ENCODE peak calls at places on chromosomes 2 and 18, in seven cellular contexts. B is A673, O is mammary epithelial cell, R is AG09309, V is body of pancreas, S is upper lobe of right lung, N is BE2C. H is an unnamed sample.

GRCh38 chr2:233307565-233307964 is at the start of gene SAG:
- DNase-seq in B (no peak), O (no peak), R (no peak), V (no peak), S (no peak), N (no peak), H (no peak)

GRCh38 chr2:26316845-26317244 is 29.1 kb upstream of the SELENOI start:
- DNase-seq in B (no peak), O (no peak), R (no peak), V (no peak), S (no peak), N (no peak), H (no peak)

GRCh38 chr2:121244616-121245015 is 40.4 kb downstream of the TFCP2L1 start:
- DNase-seq in B (no peak), O (no peak), R (no peak), V (no peak), S (peak; percentile 40), N (no peak), H (no peak)

GRCh38 chr18:56712761-56713160 is 61.6 kb downstream of the WDR7 start:
- DNase-seq in B (no peak), O (no peak), R (no peak), V (no peak), S (no peak), N (no peak), H (no peak)

GRCh38 chr18:35231052-35231451 is 9.8 kb upstream of the ZNF397 start:
- DNase-seq in B (peak; percentile 85), O (peak; percentile 46), R (peak; percentile 8), V (peak; percentile 84), S (peak; percentile 77), N (peak; percentile 71), H (peak; percentile 87)

GRCh38 chr2:64622443-64623231 is 31.1 kb downstream of the SERTAD2 start:
- DNase-seq in B (no peak), O (no peak), R (no peak), V (no peak), S (no peak), N (no peak), H (peak; percentile 20)

GRCh38 chr2:134722728-134723127 is 3.9 kb upstream of the TMEM163 start:
- DNase-seq in B (no peak), O (no peak), R (no peak), V (no peak), S (no peak), N (no peak), H (peak; percentile 37)

GRCh38 chr2:146295080-146295670 is 1549.7 kb upstream of the ACVR2A start:
- DNase-seq in B (no peak), O (no peak), R (no peak), V (no peak), S (no peak), N (no peak), H (no peak)

GRCh38 chr18:37385846-37386435 is 179.7 kb downstream of the CELF4 start:
- DNase-seq in B (peak; percentile 34), O (peak; percentile 8), R (no peak), V (no peak), S (no peak), N (no peak), H (no peak)

GRCh38 chr2:228015741-228016140 is 144.3 kb downstream of the DAW1 start:
- DNase-seq in B (no peak), O (no peak), R (no peak), V (no peak), S (no peak), N (no peak), H (no peak)

GRCh38 chr2:218806346-218806978 is 24.5 kb downstream of the CYP27A1 start:
- DNase-seq in B (peak; percentile 92), O (peak; percentile 94), R (peak; percentile 99), V (peak; percentile 60), S (peak; percentile 87), N (no peak), H (no peak)

GRCh38 chr2:8662239-8662879 is 19.5 kb upstream of the ID2 start:
- DNase-seq in B (no peak), O (peak; percentile 59), R (peak; percentile 71), V (no peak), S (peak; percentile 42), N (no peak), H (no peak)

GRCh38 chr2:4053769-4054493 is 350.6 kb downstream of the DCDC2C start:
- DNase-seq in B (peak; percentile 11), O (no peak), R (no peak), V (no peak), S (no peak), N (no peak), H (no peak)

GRCh38 chr2:172953970-172954852 is 121.4 kb upstream of the MAP3K20 start:
- DNase-seq in B (no peak), O (peak; percentile 66), R (no peak), V (no peak), S (no peak), N (no peak), H (no peak)

GRCh38 chr2:219380926-219381325 is 6.8 kb downstream of the DNPEP start:
- DNase-seq in B (no peak), O (no peak), R (no peak), V (no peak), S (no peak), N (no peak), H (no peak)

GRCh38 chr2:35714883-35715282 is 640.7 kb upstream of the CRIM1 start:
- DNase-seq in B (no peak), O (no peak), R (no peak), V (no peak), S (no peak), N (no peak), H (no peak)

GRCh38 chr2:3642521-3643215 is 15.3 kb upstream of the ALLC start:
- DNase-seq in B (no peak), O (no peak), R (no peak), V (no peak), S (peak; percentile 57), N (no peak), H (peak; percentile 9)

GRCh38 chr2:201807452-201807980 is 1.2 kb downstream of the CDK15 start:
- DNase-seq in B (peak; percentile 59), O (no peak), R (peak; percentile 72), V (peak; percentile 11), S (no peak), N (peak; percentile 78), H (peak; percentile 42)

GRCh38 chr18:51195602-51196115 is 1.8 kb downstream of the MEX3C start:
- DNase-seq in B (peak; percentile 70), O (peak; percentile 75), R (no peak), V (peak; percentile 15), S (no peak), N (peak; percentile 18), H (peak; percentile 28)

GRCh38 chr18:51195086-51195601 is 2.3 kb downstream of the MEX3C start:
- DNase-seq in B (no peak), O (no peak), R (no peak), V (no peak), S (no peak), N (no peak), H (no peak)

GRCh38 chr18:51196811-51197660 is 445 bp downstream of the MEX3C start:
- DNase-seq in B (peak; percentile 52), O (peak; percentile 45), R (no peak), V (peak; percentile 68), S (peak; percentile 82), N (peak; percentile 53), H (peak; percentile 81)

GRCh38 chr18:51196116-51196810 is 1.2 kb downstream of the MEX3C start:
- DNase-seq in B (no peak), O (no peak), R (no peak), V (peak; percentile 48), S (peak; percentile 82), N (peak; percentile 8), H (peak; percentile 40)

GRCh38 chr18:51197661-51198424 is at the start of gene MEX3C:
- DNase-seq in B (peak; percentile 100), O (peak; percentile 99), R (peak; percentile 97), V (peak; percentile 99), S (peak; percentile 99), N (peak; percentile 93), H (peak; percentile 99)
- TF ChIP-seq CTCF in B (peak; percentile 34), O (no peak), R (peak; percentile 33), V (peak; percentile 38), S (peak; percentile 49), N (peak; percentile 6), H (peak; percentile 27)

DNA sequence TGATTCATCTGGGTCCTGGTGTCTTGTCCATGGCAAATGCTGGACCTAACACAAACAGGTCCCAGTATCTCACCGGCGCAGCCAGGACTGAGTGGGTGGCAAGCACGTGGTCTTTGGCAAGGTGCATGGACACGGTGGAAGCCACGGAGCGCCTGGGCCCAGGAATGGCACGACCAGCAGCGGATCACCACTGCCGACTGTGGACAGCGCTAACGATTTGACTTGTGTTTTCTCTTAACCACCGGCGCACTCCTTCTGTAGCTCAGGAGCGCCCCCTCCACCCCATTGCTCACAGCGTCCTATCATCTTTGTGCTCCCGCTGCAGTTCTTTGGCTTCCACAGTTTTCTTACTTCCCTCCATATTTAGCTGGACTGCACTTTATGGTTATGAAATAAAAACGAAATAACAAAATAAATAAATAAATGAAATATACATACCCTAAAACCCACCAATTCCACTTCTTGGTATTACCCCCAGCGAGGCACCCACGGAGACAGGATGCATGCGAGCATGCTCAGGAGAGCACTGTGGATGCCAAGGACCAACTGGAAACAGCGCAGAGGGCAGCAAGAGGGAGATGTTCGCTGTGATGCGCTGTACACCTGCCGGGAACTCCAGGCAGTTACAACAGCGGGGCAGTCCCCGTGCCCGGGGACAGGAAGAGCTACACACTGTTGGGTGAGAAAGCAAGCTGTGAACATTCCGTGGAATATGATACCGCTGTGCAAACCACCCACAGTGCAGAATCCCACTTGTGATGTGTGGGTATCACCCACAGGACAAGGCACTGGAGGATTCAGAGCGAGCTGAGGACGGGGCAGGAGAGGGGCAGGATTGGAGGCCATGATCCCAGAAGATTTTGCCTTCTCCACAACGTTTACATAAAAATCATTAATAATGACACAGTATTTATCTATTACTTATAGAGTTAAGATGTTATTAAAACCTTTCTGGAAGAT is 7.0 kb upstream of the CIDEA start:
- DNase-seq in B (peak; percentile 55), O (no peak), R (no peak), V (no peak), S (no peak), N (no peak), H (peak; percentile 68)
- TF ChIP-seq CTCF in B (peak; percentile 69), O (no peak), R (no peak), V (no peak), S (no peak), N (no peak), H (no peak)

GRCh38 chr2:42767899-42768705 is 4.2 kb upstream of the OXER1 start:
- DNase-seq in B (no peak), O (no peak), R (no peak), V (no peak), S (no peak), N (no peak), H (no peak)
- TF ChIP-seq CTCF in B (no peak), O (no peak), R (no peak), V (no peak), S (no peak), N (no peak), H (no peak)

DNA sequence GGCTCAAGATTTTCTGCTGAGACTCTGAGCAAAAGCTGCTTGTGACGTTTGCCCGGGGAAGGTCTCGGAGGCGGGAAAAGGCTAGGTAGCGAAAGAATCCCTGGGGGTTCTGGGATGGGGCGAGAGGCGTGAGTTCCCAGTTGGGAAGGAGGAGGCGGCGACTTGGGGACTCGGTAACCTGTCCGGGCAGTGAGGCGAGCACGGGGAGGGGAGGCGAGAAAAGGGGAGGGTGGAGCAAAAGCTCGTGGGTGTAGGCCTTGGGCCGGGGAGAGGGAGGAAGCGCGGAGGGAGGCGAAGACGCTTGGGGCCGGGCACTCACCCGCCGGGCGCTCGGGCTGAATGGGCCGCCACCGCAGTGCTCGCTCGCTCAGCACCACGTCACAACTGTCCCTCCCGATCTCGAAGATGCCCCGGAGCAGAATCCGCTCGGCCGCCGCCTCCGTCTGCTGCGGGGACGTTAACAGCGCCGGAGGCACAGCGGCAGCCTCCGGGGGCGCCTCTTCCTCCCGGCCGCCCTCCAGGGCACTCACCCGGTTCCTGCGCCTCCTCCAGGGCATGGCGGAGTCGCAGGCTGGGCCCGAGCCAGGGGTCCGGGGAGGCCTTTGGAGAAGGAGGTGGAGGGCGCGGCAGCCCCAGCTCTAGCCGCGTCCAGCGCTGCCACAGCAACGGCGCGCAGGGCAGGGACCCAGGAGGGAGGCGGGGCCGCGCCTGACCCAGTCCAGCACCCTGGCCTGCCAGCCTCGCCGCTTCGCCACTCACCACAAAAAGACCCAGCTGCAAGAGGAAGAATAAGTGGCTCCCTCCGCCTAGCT is at the start of gene CERKL:
- DNase-seq in B (no peak), O (peak; percentile 19), R (no peak), V (peak; percentile 56), S (peak; percentile 85), N (peak; percentile 13), H (peak; percentile 69)
- TF ChIP-seq CTCF in B (no peak), O (no peak), R (no peak), V (no peak), S (peak; percentile 9), N (no peak), H (no peak)

H was measured in glutamatergic neuron.